ENCODE peak calls at places on chromosome 6, in nine cellular contexts. One of them, this sample, is unnamed.

GRCh38 chr6:31354788-31355539 is 2.0 kb downstream of the HLA-B start:
- DNase-seq in mesenchymal stem cell: no peak
- DNase-seq in stimulated activated CD8-positive, alpha-beta memory T cell treated with anti-CD3 and anti-CD28 coated beads, Interleukin-2, amount 100 ng/mL, for 1 hour: no peak
- DNase-seq in effector CD4-positive, alpha-beta T cell: no peak
- DNase-seq in HEK293T: no peak
- DNase-seq in NCI-H1092: no peak
- DNase-seq in activated naive CD4-positive, alpha-beta T cell treated with anti-CD3 and anti-CD28 coated beads, Interleukin-2, amount 50 U/mL, for 16 hours: no peak
- DNase-seq in HFFc6: no peak
- DNase-seq in ascending aorta: no peak
- DNase-seq in this sample: no peak

GRCh38 chr6:75246386-75246785 is 2.8 kb upstream of the COX7A2 start:
- DNase-seq in mesenchymal stem cell: no peak
- DNase-seq in stimulated activated CD8-positive, alpha-beta memory T cell treated with anti-CD3 and anti-CD28 coated beads, Interleukin-2, amount 100 ng/mL, for 1 hour: no peak
- DNase-seq in effector CD4-positive, alpha-beta T cell: no peak
- DNase-seq in HEK293T: no peak
- DNase-seq in NCI-H1092: no peak
- DNase-seq in activated naive CD4-positive, alpha-beta T cell treated with anti-CD3 and anti-CD28 coated beads, Interleukin-2, amount 50 U/mL, for 16 hours: no peak
- DNase-seq in HFFc6: no peak
- DNase-seq in ascending aorta: no peak
- DNase-seq in this sample: no peak

GRCh38 chr6:151325075-151326050 is 66.0 kb downstream of the ZBTB2 start:
- DNase-seq in mesenchymal stem cell: peak; percentile 68
- DNase-seq in stimulated activated CD8-positive, alpha-beta memory T cell treated with anti-CD3 and anti-CD28 coated beads, Interleukin-2, amount 100 ng/mL, for 1 hour: no peak
- DNase-seq in effector CD4-positive, alpha-beta T cell: no peak
- DNase-seq in HEK293T: peak; percentile 71
- DNase-seq in NCI-H1092: no peak
- DNase-seq in activated naive CD4-positive, alpha-beta T cell treated with anti-CD3 and anti-CD28 coated beads, Interleukin-2, amount 50 U/mL, for 16 hours: peak; percentile 13
- DNase-seq in HFFc6: peak; percentile 23
- DNase-seq in ascending aorta: peak; percentile 29
- DNase-seq in this sample: peak; percentile 66

GRCh38 chr6:150418825-150419594 is 50.2 kb downstream of the IYD start:
- DNase-seq in mesenchymal stem cell: peak; percentile 58
- DNase-seq in stimulated activated CD8-positive, alpha-beta memory T cell treated with anti-CD3 and anti-CD28 coated beads, Interleukin-2, amount 100 ng/mL, for 1 hour: peak; percentile 26
- DNase-seq in effector CD4-positive, alpha-beta T cell: peak; percentile 14
- DNase-seq in HEK293T: peak; percentile 86
- DNase-seq in NCI-H1092: peak; percentile 43
- DNase-seq in activated naive CD4-positive, alpha-beta T cell treated with anti-CD3 and anti-CD28 coated beads, Interleukin-2, amount 50 U/mL, for 16 hours: peak; percentile 51
- DNase-seq in HFFc6: peak; percentile 7
- DNase-seq in ascending aorta: no peak
- DNase-seq in this sample: peak; percentile 26

GRCh38 chr6:44237813-44238433 is 9.0 kb upstream of the HSP90AB1 start:
- DNase-seq in mesenchymal stem cell: peak; percentile 83
- DNase-seq in stimulated activated CD8-positive, alpha-beta memory T cell treated with anti-CD3 and anti-CD28 coated beads, Interleukin-2, amount 100 ng/mL, for 1 hour: peak; percentile 60
- DNase-seq in effector CD4-positive, alpha-beta T cell: peak; percentile 71
- DNase-seq in HEK293T: peak; percentile 86
- DNase-seq in NCI-H1092: peak; percentile 60
- DNase-seq in activated naive CD4-positive, alpha-beta T cell treated with anti-CD3 and anti-CD28 coated beads, Interleukin-2, amount 50 U/mL, for 16 hours: peak; percentile 80
- DNase-seq in HFFc6: no peak
- DNase-seq in ascending aorta: peak; percentile 72
- DNase-seq in this sample: peak; percentile 67

GRCh38 chr6:86477510-86478166 is 459.7 kb upstream of the HTR1E start:
- DNase-seq in mesenchymal stem cell: no peak
- DNase-seq in stimulated activated CD8-positive, alpha-beta memory T cell treated with anti-CD3 and anti-CD28 coated beads, Interleukin-2, amount 100 ng/mL, for 1 hour: no peak
- DNase-seq in effector CD4-positive, alpha-beta T cell: no peak
- DNase-seq in HEK293T: no peak
- DNase-seq in NCI-H1092: no peak
- DNase-seq in activated naive CD4-positive, alpha-beta T cell treated with anti-CD3 and anti-CD28 coated beads, Interleukin-2, amount 50 U/mL, for 16 hours: no peak
- DNase-seq in HFFc6: no peak
- DNase-seq in ascending aorta: no peak
- DNase-seq in this sample: no peak

GRCh38 chr6:7441048-7441775 is 51.6 kb downstream of the RIOK1 start:
- DNase-seq in mesenchymal stem cell: no peak
- DNase-seq in stimulated activated CD8-positive, alpha-beta memory T cell treated with anti-CD3 and anti-CD28 coated beads, Interleukin-2, amount 100 ng/mL, for 1 hour: no peak
- DNase-seq in effector CD4-positive, alpha-beta T cell: no peak
- DNase-seq in HEK293T: no peak
- DNase-seq in NCI-H1092: no peak
- DNase-seq in activated naive CD4-positive, alpha-beta T cell treated with anti-CD3 and anti-CD28 coated beads, Interleukin-2, amount 50 U/mL, for 16 hours: no peak
- DNase-seq in HFFc6: no peak
- DNase-seq in ascending aorta: no peak
- DNase-seq in this sample: no peak

GRCh38 chr6:111565316-111566221 is 40.1 kb downstream of the TRAF3IP2 start:
- DNase-seq in mesenchymal stem cell: no peak
- DNase-seq in stimulated activated CD8-positive, alpha-beta memory T cell treated with anti-CD3 and anti-CD28 coated beads, Interleukin-2, amount 100 ng/mL, for 1 hour: no peak
- DNase-seq in effector CD4-positive, alpha-beta T cell: no peak
- DNase-seq in HEK293T: no peak
- DNase-seq in NCI-H1092: peak; percentile 50
- DNase-seq in activated naive CD4-positive, alpha-beta T cell treated with anti-CD3 and anti-CD28 coated beads, Interleukin-2, amount 50 U/mL, for 16 hours: peak; percentile 37
- DNase-seq in HFFc6: no peak
- DNase-seq in ascending aorta: no peak
- DNase-seq in this sample: no peak

GRCh38 chr6:28866342-28867077 is 57.3 kb downstream of the TRIM27 start:
- DNase-seq in mesenchymal stem cell: peak; percentile 64
- DNase-seq in stimulated activated CD8-positive, alpha-beta memory T cell treated with anti-CD3 and anti-CD28 coated beads, Interleukin-2, amount 100 ng/mL, for 1 hour: peak; percentile 57
- DNase-seq in effector CD4-positive, alpha-beta T cell: peak; percentile 62
- DNase-seq in HEK293T: no peak
- DNase-seq in NCI-H1092: peak; percentile 29
- DNase-seq in activated naive CD4-positive, alpha-beta T cell treated with anti-CD3 and anti-CD28 coated beads, Interleukin-2, amount 50 U/mL, for 16 hours: peak; percentile 79
- DNase-seq in HFFc6: peak; percentile 36
- DNase-seq in ascending aorta: peak; percentile 23
- DNase-seq in this sample: peak; percentile 71

GRCh38 chr6:152566040-152566875 is 70.9 kb downstream of the SYNE1 start:
- DNase-seq in mesenchymal stem cell: no peak
- DNase-seq in stimulated activated CD8-positive, alpha-beta memory T cell treated with anti-CD3 and anti-CD28 coated beads, Interleukin-2, amount 100 ng/mL, for 1 hour: no peak
- DNase-seq in effector CD4-positive, alpha-beta T cell: no peak
- DNase-seq in HEK293T: no peak
- DNase-seq in NCI-H1092: no peak
- DNase-seq in activated naive CD4-positive, alpha-beta T cell treated with anti-CD3 and anti-CD28 coated beads, Interleukin-2, amount 50 U/mL, for 16 hours: no peak
- DNase-seq in HFFc6: no peak
- DNase-seq in ascending aorta: no peak
- DNase-seq in this sample: no peak

GRCh38 chr6:18467741-18468140 is 80.6 kb downstream of the RNF144B start:
- DNase-seq in mesenchymal stem cell: no peak
- DNase-seq in stimulated activated CD8-positive, alpha-beta memory T cell treated with anti-CD3 and anti-CD28 coated beads, Interleukin-2, amount 100 ng/mL, for 1 hour: no peak
- DNase-seq in effector CD4-positive, alpha-beta T cell: no peak
- DNase-seq in HEK293T: no peak
- DNase-seq in NCI-H1092: no peak
- DNase-seq in activated naive CD4-positive, alpha-beta T cell treated with anti-CD3 and anti-CD28 coated beads, Interleukin-2, amount 50 U/mL, for 16 hours: no peak
- DNase-seq in HFFc6: no peak
- DNase-seq in ascending aorta: no peak
- DNase-seq in this sample: no peak

GRCh38 chr6:11536795-11537194 is 754 bp upstream of the TMEM170B start:
- DNase-seq in mesenchymal stem cell: peak; percentile 22
- DNase-seq in stimulated activated CD8-positive, alpha-beta memory T cell treated with anti-CD3 and anti-CD28 coated beads, Interleukin-2, amount 100 ng/mL, for 1 hour: no peak
- DNase-seq in effector CD4-positive, alpha-beta T cell: no peak
- DNase-seq in HEK293T: no peak
- DNase-seq in NCI-H1092: no peak
- DNase-seq in activated naive CD4-positive, alpha-beta T cell treated with anti-CD3 and anti-CD28 coated beads, Interleukin-2, amount 50 U/mL, for 16 hours: peak; percentile 11
- DNase-seq in HFFc6: no peak
- DNase-seq in ascending aorta: no peak
- DNase-seq in this sample: no peak

GRCh38 chr6:55705381-55705780 is 126.4 kb upstream of the HMGCLL1 start:
- DNase-seq in mesenchymal stem cell: no peak
- DNase-seq in stimulated activated CD8-positive, alpha-beta memory T cell treated with anti-CD3 and anti-CD28 coated beads, Interleukin-2, amount 100 ng/mL, for 1 hour: no peak
- DNase-seq in effector CD4-positive, alpha-beta T cell: no peak
- DNase-seq in HEK293T: no peak
- DNase-seq in NCI-H1092: no peak
- DNase-seq in activated naive CD4-positive, alpha-beta T cell treated with anti-CD3 and anti-CD28 coated beads, Interleukin-2, amount 50 U/mL, for 16 hours: no peak
- DNase-seq in HFFc6: no peak
- DNase-seq in ascending aorta: no peak
- DNase-seq in this sample: no peak

GRCh38 chr6:106187424-106187982 is 101.4 kb downstream of the PRDM1 start:
- DNase-seq in mesenchymal stem cell: no peak
- DNase-seq in stimulated activated CD8-positive, alpha-beta memory T cell treated with anti-CD3 and anti-CD28 coated beads, Interleukin-2, amount 100 ng/mL, for 1 hour: no peak
- DNase-seq in effector CD4-positive, alpha-beta T cell: no peak
- DNase-seq in HEK293T: no peak
- DNase-seq in NCI-H1092: no peak
- DNase-seq in activated naive CD4-positive, alpha-beta T cell treated with anti-CD3 and anti-CD28 coated beads, Interleukin-2, amount 50 U/mL, for 16 hours: no peak
- DNase-seq in HFFc6: no peak
- DNase-seq in ascending aorta: no peak
- DNase-seq in this sample: no peak

GRCh38 chr6:136492409-136492808 is 57.8 kb downstream of the MAP7 start:
- DNase-seq in mesenchymal stem cell: no peak
- DNase-seq in stimulated activated CD8-positive, alpha-beta memory T cell treated with anti-CD3 and anti-CD28 coated beads, Interleukin-2, amount 100 ng/mL, for 1 hour: no peak
- DNase-seq in effector CD4-positive, alpha-beta T cell: no peak
- DNase-seq in HEK293T: no peak
- DNase-seq in NCI-H1092: no peak
- DNase-seq in activated naive CD4-positive, alpha-beta T cell treated with anti-CD3 and anti-CD28 coated beads, Interleukin-2, amount 50 U/mL, for 16 hours: no peak
- DNase-seq in HFFc6: no peak
- DNase-seq in ascending aorta: no peak
- DNase-seq in this sample: no peak

GRCh38 chr6:138857792-138858191 is 61.9 kb downstream of the ECT2L start:
- DNase-seq in mesenchymal stem cell: no peak
- DNase-seq in stimulated activated CD8-positive, alpha-beta memory T cell treated with anti-CD3 and anti-CD28 coated beads, Interleukin-2, amount 100 ng/mL, for 1 hour: no peak
- DNase-seq in effector CD4-positive, alpha-beta T cell: no peak
- DNase-seq in HEK293T: no peak
- DNase-seq in NCI-H1092: no peak
- DNase-seq in activated naive CD4-positive, alpha-beta T cell treated with anti-CD3 and anti-CD28 coated beads, Interleukin-2, amount 50 U/mL, for 16 hours: no peak
- DNase-seq in HFFc6: no peak
- DNase-seq in ascending aorta: no peak
- DNase-seq in this sample: no peak

GRCh38 chr6:36666726-36667591 is 11.6 kb upstream of the CDKN1A start:
- DNase-seq in mesenchymal stem cell: peak; percentile 95
- DNase-seq in stimulated activated CD8-positive, alpha-beta memory T cell treated with anti-CD3 and anti-CD28 coated beads, Interleukin-2, amount 100 ng/mL, for 1 hour: no peak
- DNase-seq in effector CD4-positive, alpha-beta T cell: no peak
- DNase-seq in HEK293T: peak; percentile 56
- DNase-seq in NCI-H1092: peak; percentile 20
- DNase-seq in activated naive CD4-positive, alpha-beta T cell treated with anti-CD3 and anti-CD28 coated beads, Interleukin-2, amount 50 U/mL, for 16 hours: no peak
- DNase-seq in HFFc6: peak; percentile 97
- DNase-seq in ascending aorta: peak; percentile 58
- DNase-seq in this sample: peak; percentile 84

GRCh38 chr6:2503816-2504494 is 246.8 kb downstream of the MYLK4 start:
- DNase-seq in mesenchymal stem cell: peak; percentile 44
- DNase-seq in stimulated activated CD8-positive, alpha-beta memory T cell treated with anti-CD3 and anti-CD28 coated beads, Interleukin-2, amount 100 ng/mL, for 1 hour: no peak
- DNase-seq in effector CD4-positive, alpha-beta T cell: no peak
- DNase-seq in HEK293T: no peak
- DNase-seq in NCI-H1092: no peak
- DNase-seq in activated naive CD4-positive, alpha-beta T cell treated with anti-CD3 and anti-CD28 coated beads, Interleukin-2, amount 50 U/mL, for 16 hours: no peak
- DNase-seq in HFFc6: no peak
- DNase-seq in ascending aorta: no peak
- DNase-seq in this sample: no peak

GRCh38 chr6:26159417-26160273 is 72.4 kb downstream of the HFE start:
- DNase-seq in mesenchymal stem cell: peak; percentile 55
- DNase-seq in stimulated activated CD8-positive, alpha-beta memory T cell treated with anti-CD3 and anti-CD28 coated beads, Interleukin-2, amount 100 ng/mL, for 1 hour: no peak
- DNase-seq in effector CD4-positive, alpha-beta T cell: no peak
- DNase-seq in HEK293T: peak; percentile 8
- DNase-seq in NCI-H1092: no peak
- DNase-seq in activated naive CD4-positive, alpha-beta T cell treated with anti-CD3 and anti-CD28 coated beads, Interleukin-2, amount 50 U/mL, for 16 hours: no peak
- DNase-seq in HFFc6: peak; percentile 25
- DNase-seq in ascending aorta: no peak
- DNase-seq in this sample: peak; percentile 34

GRCh38 chr6:41422156-41422555 is 86.7 kb downstream of the NCR2 start:
- DNase-seq in mesenchymal stem cell: no peak
- DNase-seq in stimulated activated CD8-positive, alpha-beta memory T cell treated with anti-CD3 and anti-CD28 coated beads, Interleukin-2, amount 100 ng/mL, for 1 hour: no peak
- DNase-seq in effector CD4-positive, alpha-beta T cell: no peak
- DNase-seq in HEK293T: no peak
- DNase-seq in NCI-H1092: peak; percentile 40
- DNase-seq in activated naive CD4-positive, alpha-beta T cell treated with anti-CD3 and anti-CD28 coated beads, Interleukin-2, amount 50 U/mL, for 16 hours: no peak
- DNase-seq in HFFc6: no peak
- DNase-seq in ascending aorta: no peak
- DNase-seq in this sample: no peak

GRCh38 chr6:25866011-25866410 is 8.0 kb downstream of the SLC17A3 start:
- DNase-seq in mesenchymal stem cell: no peak
- DNase-seq in stimulated activated CD8-positive, alpha-beta memory T cell treated with anti-CD3 and anti-CD28 coated beads, Interleukin-2, amount 100 ng/mL, for 1 hour: no peak
- DNase-seq in effector CD4-positive, alpha-beta T cell: peak; percentile 7
- DNase-seq in HEK293T: no peak
- DNase-seq in NCI-H1092: no peak
- DNase-seq in activated naive CD4-positive, alpha-beta T cell treated with anti-CD3 and anti-CD28 coated beads, Interleukin-2, amount 50 U/mL, for 16 hours: no peak
- DNase-seq in HFFc6: no peak
- DNase-seq in ascending aorta: no peak
- DNase-seq in this sample: peak; percentile 15

GRCh38 chr6:156557269-156557885 is 219.8 kb upstream of the ARID1B start:
- DNase-seq in mesenchymal stem cell: no peak
- DNase-seq in stimulated activated CD8-positive, alpha-beta memory T cell treated with anti-CD3 and anti-CD28 coated beads, Interleukin-2, amount 100 ng/mL, for 1 hour: no peak
- DNase-seq in effector CD4-positive, alpha-beta T cell: no peak
- DNase-seq in HEK293T: peak; percentile 92
- DNase-seq in NCI-H1092: peak; percentile 94
- DNase-seq in activated naive CD4-positive, alpha-beta T cell treated with anti-CD3 and anti-CD28 coated beads, Interleukin-2, amount 50 U/mL, for 16 hours: no peak
- DNase-seq in HFFc6: peak; percentile 25
- DNase-seq in ascending aorta: no peak
- DNase-seq in this sample: peak; percentile 90

GRCh38 chr6:44275749-44276648 is 5.7 kb downstream of the TMEM151B start:
- DNase-seq in mesenchymal stem cell: no peak
- DNase-seq in stimulated activated CD8-positive, alpha-beta memory T cell treated with anti-CD3 and anti-CD28 coated beads, Interleukin-2, amount 100 ng/mL, for 1 hour: no peak
- DNase-seq in effector CD4-positive, alpha-beta T cell: no peak
- DNase-seq in HEK293T: no peak
- DNase-seq in NCI-H1092: no peak
- DNase-seq in activated naive CD4-positive, alpha-beta T cell treated with anti-CD3 and anti-CD28 coated beads, Interleukin-2, amount 50 U/mL, for 16 hours: peak; percentile 50
- DNase-seq in HFFc6: no peak
- DNase-seq in ascending aorta: no peak
- DNase-seq in this sample: no peak

GRCh38 chr6:82362868-82363267 is 749 bp upstream of the TPBG start:
- DNase-seq in mesenchymal stem cell: no peak
- DNase-seq in stimulated activated CD8-positive, alpha-beta memory T cell treated with anti-CD3 and anti-CD28 coated beads, Interleukin-2, amount 100 ng/mL, for 1 hour: no peak
- DNase-seq in effector CD4-positive, alpha-beta T cell: no peak
- DNase-seq in HEK293T: no peak
- DNase-seq in NCI-H1092: no peak
- DNase-seq in activated naive CD4-positive, alpha-beta T cell treated with anti-CD3 and anti-CD28 coated beads, Interleukin-2, amount 50 U/mL, for 16 hours: no peak
- DNase-seq in HFFc6: peak; percentile 95
- DNase-seq in ascending aorta: no peak
- DNase-seq in this sample: peak; percentile 19

GRCh38 chr6:57248311-57248895 is 26.3 kb upstream of the RAB23 start:
- DNase-seq in mesenchymal stem cell: no peak
- DNase-seq in stimulated activated CD8-positive, alpha-beta memory T cell treated with anti-CD3 and anti-CD28 coated beads, Interleukin-2, amount 100 ng/mL, for 1 hour: no peak
- DNase-seq in effector CD4-positive, alpha-beta T cell: no peak
- DNase-seq in HEK293T: no peak
- DNase-seq in NCI-H1092: no peak
- DNase-seq in activated naive CD4-positive, alpha-beta T cell treated with anti-CD3 and anti-CD28 coated beads, Interleukin-2, amount 50 U/mL, for 16 hours: no peak
- DNase-seq in HFFc6: no peak
- DNase-seq in ascending aorta: no peak
- DNase-seq in this sample: peak; percentile 31

This sample was measured in A172.